ENCODE peak calls at places on chromosome 19, in six cellular contexts. F is IMR-90, W is H9, Z is mesenchymal stem cell, M is trophoblast cell, O is H1. B is an unnamed sample.

GRCh38 chr19:4972509-4973230 is 3.8 kb downstream of the KDM4B start:
- DNase-seq in F (peak; percentile 69), Z (peak; percentile 78), M (no peak), W (no peak), O (no peak), B (no peak)

GRCh38 chr19:34317311-34317927 is 47.6 kb upstream of the GPI start:
- DNase-seq in F (no peak), O (no peak), M (peak; percentile 20), Z (peak; percentile 18), W (no peak), B (no peak)

GRCh38 chr19:47651691-47652090 is 42.8 kb downstream of the BICRA start:
- DNase-seq in O (no peak), M (no peak), Z (no peak), W (no peak), F (no peak), B (no peak)

GRCh38 chr19:14563590-14563926 is 8.3 kb downstream of the NDUFB7 start:
- DNase-seq in W (no peak), O (no peak), Z (no peak), M (no peak), F (no peak), B (no peak)

GRCh38 chr19:4081441-4082129 is 14.9 kb upstream of the ZBTB7A start:
- DNase-seq in Z (no peak), M (no peak), O (no peak), W (no peak), F (no peak), B (no peak)

GRCh38 chr19:29999490-29999889 is 57.5 kb downstream of the URI1 start:
- DNase-seq in Z (no peak), F (no peak), O (no peak), M (no peak), W (no peak), B (no peak)

GRCh38 chr19:7540761-7541480 is 5.4 kb downstream of the PNPLA6 start:
- DNase-seq in M (no peak), O (peak; percentile 56), F (peak; percentile 65), W (peak; percentile 91), Z (no peak), B (no peak)

GRCh38 chr19:12913011-12913561 is 6.0 kb downstream of the SYCE2 start:
- DNase-seq in O (no peak), M (no peak), Z (peak; percentile 6), W (peak; percentile 71), F (peak; percentile 42), B (no peak)

GRCh38 chr19:2887391-2887914 is 13.3 kb upstream of the ZNF57 start:
- DNase-seq in Z (peak; percentile 64), F (peak; percentile 61), W (peak; percentile 34), M (peak; percentile 40), O (no peak), B (no peak)

GRCh38 chr19:50325310-50326100 is 3.7 kb downstream of the KCNC3 start:
- DNase-seq in M (peak; percentile 54), Z (peak; percentile 17), O (peak; percentile 92), W (peak; percentile 97), F (peak; percentile 13), B (peak; percentile 95)

GRCh38 chr19:8334458-8335342 is 8.4 kb downstream of the KANK3 start:
- DNase-seq in O (no peak), Z (peak; percentile 51), W (peak; percentile 85), M (peak; percentile 18), F (peak; percentile 74), B (peak; percentile 73)

GRCh38 chr19:48480476-48481190 is 11.5 kb downstream of the CYTH2 start:
- DNase-seq in W (no peak), M (no peak), F (no peak), Z (no peak), O (no peak), B (no peak)

DNA sequence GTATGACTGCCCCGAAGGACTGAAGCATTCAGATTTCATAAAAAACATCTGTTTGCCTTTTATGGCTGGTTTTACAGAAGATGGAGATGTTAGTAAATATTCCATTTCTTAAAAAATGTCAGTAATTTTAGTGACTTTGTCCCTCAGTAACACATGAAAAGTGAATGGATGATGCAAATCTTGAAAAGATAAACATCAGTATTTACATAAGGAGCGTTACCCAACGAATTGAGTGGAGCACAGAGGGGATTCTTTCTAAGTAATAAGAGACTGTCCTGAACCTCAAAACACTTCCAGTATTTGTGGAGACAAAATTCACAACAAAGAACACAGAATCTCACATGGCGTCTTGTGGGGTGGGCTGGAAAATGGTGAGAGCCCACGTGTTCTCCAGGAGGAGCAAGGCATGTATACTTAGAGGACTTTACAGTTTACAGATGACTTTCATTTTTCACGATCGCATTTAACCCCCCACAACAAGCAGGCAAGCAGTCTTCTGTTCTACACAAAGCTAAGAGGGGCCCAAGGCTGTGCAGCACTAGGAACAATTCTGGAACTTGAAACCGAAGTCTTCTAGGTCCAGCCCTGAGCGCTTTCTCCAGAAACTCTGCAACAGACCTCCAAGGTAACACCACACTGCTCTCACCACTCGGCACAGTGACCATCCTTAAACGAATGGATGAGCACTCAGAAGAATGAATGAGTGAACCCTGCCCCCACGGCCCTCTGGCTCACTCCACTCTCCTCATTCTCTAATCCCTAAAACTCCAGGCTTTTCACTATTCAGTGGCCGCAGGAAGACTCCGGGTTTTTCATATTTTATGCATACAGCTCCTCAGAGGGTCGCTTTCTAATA is 709.8 kb downstream of the UQCRFS1 start:
- DNase-seq in M (no peak), Z (no peak), F (no peak), O (no peak), W (no peak), B (no peak)
- H2AFZ ChIP-seq in M (no peak overlapping the region), Z (no peak overlapping the region), F (no peak overlapping the region), O (no peak overlapping the region), W (no peak overlapping the region), B (no peak overlapping the region)

GRCh38 chr19:41225238-41226052 is 6.4 kb downstream of the AXL start:
- DNase-seq in W (peak; percentile 60), M (peak; percentile 84), F (peak; percentile 100), Z (peak; percentile 100), O (peak; percentile 47), B (no peak)
- H2AK5ac ChIP-seq in W (no peak overlapping the region), M (peak overlapping the region; percentile 9), F (peak overlapping the region; percentile 99), Z (peak overlapping the region; percentile 75), O (peak overlapping the region; percentile 97), B (peak overlapping the region; percentile 0)

GRCh38 chr19:9966448-9966847 is 30.1 kb upstream of the OLFM2 start:
- DNase-seq in O (peak; percentile 49), W (peak; percentile 84), F (no peak), M (no peak), Z (no peak), B (no peak)
- H3K27ac ChIP-seq in O (no peak overlapping the region), W (no peak overlapping the region), F (no peak overlapping the region), M (no peak overlapping the region), Z (no peak overlapping the region), B (no peak overlapping the region)

DNA sequence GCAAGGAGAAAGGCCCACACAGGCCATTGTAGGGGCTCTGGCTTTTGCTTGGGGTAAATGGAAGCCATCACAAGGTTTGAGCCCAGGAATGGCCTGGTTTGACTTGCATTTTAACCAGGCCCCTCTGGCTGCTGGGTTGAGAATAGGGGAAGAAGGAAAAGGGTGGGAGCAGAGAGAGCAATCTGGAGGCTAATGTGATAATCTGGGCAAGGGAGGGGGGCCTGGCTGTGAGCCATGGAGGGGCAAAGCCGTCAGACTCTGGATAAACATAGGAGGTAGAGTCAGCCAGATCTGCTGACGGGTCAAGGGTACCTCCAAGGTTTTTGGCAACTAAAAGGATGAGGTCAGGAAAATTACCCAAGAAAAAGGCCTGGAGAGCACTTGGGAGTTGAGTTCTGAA is 41.6 kb downstream of the RFX2 start:
- DNase-seq in O (no peak), F (no peak), Z (no peak), W (no peak), M (no peak), B (no peak)
- H2AFZ ChIP-seq in O (no peak overlapping the region), F (no peak overlapping the region), Z (no peak overlapping the region), W (no peak overlapping the region), M (no peak overlapping the region), B (no peak overlapping the region)

GRCh38 chr19:40750035-40750284 is 317 bp downstream of the ACTMAP start:
- DNase-seq in Z (no peak), M (no peak), O (no peak), F (no peak), W (no peak), B (no peak)

GRCh38 chr19:40750285-40751064 is at the start of gene ACTMAP:
- DNase-seq in W (peak; percentile 100), Z (peak; percentile 100), M (peak; percentile 100), O (peak; percentile 99), F (peak; percentile 100), B (peak; percentile 100)

GRCh38 chr19:40747536-40747935 is 2.7 kb downstream of the ACTMAP start:
- DNase-seq in O (no peak), F (no peak), W (no peak), M (no peak), Z (no peak), B (no peak)

GRCh38 chr19:40754611-40755247 is 3.7 kb downstream of the SNRPA start:
- DNase-seq in O (no peak), F (peak; percentile 19), Z (peak; percentile 40), M (peak; percentile 84), W (no peak), B (no peak)

GRCh38 chr19:40751065-40751923 is at the start of gene SNRPA:
- DNase-seq in O (peak; percentile 93), W (peak; percentile 98), F (peak; percentile 98), Z (peak; percentile 99), M (peak; percentile 99), B (peak; percentile 99)
- H2AK5ac ChIP-seq in O (peak within 1 kb of the TSS; percentile 100), W (peak within 1 kb of the TSS; percentile 24), F (peak within 1 kb of the TSS; percentile 99), Z (peak within 1 kb of the TSS; percentile 100), M (peak within 1 kb of the TSS; percentile 93), B (peak within 1 kb of the TSS; percentile 49)

DNA sequence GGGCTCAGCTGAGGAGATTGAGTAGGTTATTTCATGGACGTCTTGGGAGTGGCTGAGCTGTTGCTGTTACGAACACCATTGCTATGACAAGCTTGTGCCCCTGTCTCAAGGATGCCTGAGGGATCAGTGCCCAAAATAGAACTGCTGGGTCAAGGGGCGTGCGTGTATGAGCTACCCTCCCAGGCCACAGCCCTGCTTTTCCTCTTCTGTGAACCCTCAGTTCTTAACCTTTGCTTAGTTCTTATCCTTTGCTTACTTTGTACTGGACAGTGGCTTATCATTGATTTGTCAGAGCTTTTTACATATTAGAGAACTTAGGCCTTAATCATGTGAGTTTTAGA is 9.0 kb downstream of the ARHGAP45 start:
- DNase-seq in F (no peak), M (peak; percentile 91), O (no peak), W (no peak), Z (no peak), B (no peak)
- H3K27ac ChIP-seq in F (no peak overlapping the region), M (no peak overlapping the region), O (no peak overlapping the region), W (no peak overlapping the region), Z (no peak overlapping the region), B (no peak overlapping the region)

GRCh38 chr19:21850636-21851255 is 14.8 kb upstream of the ZNF43 start:
- DNase-seq in O (no peak), Z (no peak), M (peak; percentile 97), W (no peak), F (no peak), B (no peak)
- H2AFZ ChIP-seq in O (no peak overlapping the region), Z (no peak overlapping the region), M (no peak overlapping the region), W (no peak overlapping the region), F (peak overlapping the region; percentile 81), B (no peak overlapping the region)

B was measured in neuronal stem cell.